ENCODE peak calls at places on chromosomes 5 and 9, in ten cellular contexts. L is ureter; P is IMR-90; G is hippocampal formation; Q is T-helper 1 cell; O is D721Med; T is EH; Y is stimulated activated CD4-positive, alpha-beta T cell treated with anti-CD3 and anti-CD28 coated beads, TNF-alpha, amount 100 ng/mL, for 48 hours; W is GM20000; X is immature natural killer cell. D is an unnamed sample.

GRCh38 chr5:61322738-61323429 is 9.2 kb upstream of the ZSWIM6 start:
- DNase-seq in G (no peak), T (peak), W (no peak), P (peak), O (no peak), X (no peak), L (no peak), Y (no peak), Q (no peak), D (no peak)

GRCh38 chr9:106111039-106111740 is 416.8 kb downstream of the TMEM38B start:
- DNase-seq in O (no peak), X (no peak), Q (no peak), T (no peak), G (no peak), L (no peak), W (no peak), Y (no peak), P (no peak), D (no peak)

GRCh38 chr9:124574534-124574933 is 67.3 kb upstream of the NR5A1 start:
- DNase-seq in W (no peak), T (no peak), P (no peak), O (no peak), Q (no peak), G (no peak), Y (no peak), L (no peak), X (no peak), D (no peak)

GRCh38 chr9:81498576-81498975 is 190.8 kb downstream of the TLE1 start:
- DNase-seq in T (no peak), L (no peak), Y (no peak), O (no peak), X (no peak), P (no peak), G (no peak), W (no peak), Q (no peak), D (no peak)

GRCh38 chr5:76163111-76163628 is 80.0 kb downstream of the SV2C start:
- DNase-seq in O (no peak), W (no peak), G (no peak), L (no peak), P (no peak), X (no peak), Y (no peak), Q (no peak), T (no peak), D (no peak)

GRCh38 chr5:115831163-115831768 is 10.1 kb downstream of the ATG12 start:
- DNase-seq in O (no peak), X (peak), G (peak), T (peak), Y (no peak), W (peak), P (peak), Q (peak), L (no peak), D (peak)

GRCh38 chr9:33165263-33166151 is 1.6 kb downstream of the B4GALT1 start:
- DNase-seq in O (no peak), W (peak), Y (peak), T (peak), Q (peak), X (peak), L (peak), G (no peak), P (peak), D (no peak)

GRCh38 chr9:30574355-30575151 is 1809.9 kb upstream of the ACO1 start:
- DNase-seq in G (no peak), L (no peak), Y (no peak), O (no peak), P (no peak), Q (no peak), X (no peak), T (no peak), W (no peak), D (no peak)

GRCh38 chr5:68193481-68194036 is 22.0 kb upstream of the PIK3R1 start:
- DNase-seq in O (no peak), L (no peak), X (no peak), W (no peak), T (no peak), Y (no peak), G (no peak), Q (no peak), P (no peak), D (no peak)

GRCh38 chr9:96129698-96130097 is 172.3 kb downstream of the HSD17B3 start:
- DNase-seq in W (no peak), P (no peak), O (no peak), X (no peak), Y (no peak), L (no peak), G (peak), T (no peak), Q (no peak), D (no peak)

GRCh38 chr5:176725521-176725920 is 78.2 kb downstream of the TSPAN17 start:
- DNase-seq in Y (no peak), Q (no peak), X (no peak), W (no peak), P (no peak), O (no peak), T (no peak), G (no peak), L (no peak), D (no peak)

GRCh38 chr9:132740526-132741309 is 70.5 kb downstream of the GTF3C4 start:
- DNase-seq in W (no peak), T (no peak), Q (no peak), L (no peak), G (no peak), Y (no peak), X (no peak), O (no peak), P (no peak), D (no peak)

GRCh38 chr9:31089822-31090221 is 1294.6 kb upstream of the ACO1 start:
- DNase-seq in P (peak), Y (no peak), L (no peak), G (no peak), W (no peak), O (no peak), Q (no peak), X (no peak), T (no peak), D (no peak)

GRCh38 chr9:81626511-81626910 is 62.8 kb downstream of the TLE1 start:
- DNase-seq in G (no peak), T (peak), P (peak), Y (no peak), L (no peak), Q (no peak), X (no peak), O (no peak), W (no peak), D (no peak)

GRCh38 chr9:124479371-124479770 is 27.8 kb downstream of the NR5A1 start:
- DNase-seq in P (no peak), X (no peak), Q (no peak), T (no peak), G (no peak), Y (no peak), W (no peak), L (no peak), O (no peak), D (no peak)

GRCh38 chr9:135680091-135680490 is 17.0 kb downstream of the LCN9 start:
- DNase-seq in O (no peak), G (no peak), P (no peak), T (no peak), W (no peak), Y (no peak), X (no peak), L (no peak), Q (no peak), D (no peak)

GRCh38 chr5:142290574-142291299 is 34.1 kb downstream of the SPRY4 start:
- DNase-seq in T (peak), X (no peak), L (no peak), W (no peak), G (no peak), Q (no peak), O (peak), P (peak), Y (no peak), D (no peak)

GRCh38 chr9:68895741-68896478 is 118.0 kb downstream of the PRKACG start:
- DNase-seq in Q (peak), X (no peak), P (no peak), Y (no peak), G (no peak), W (peak), O (no peak), L (no peak), T (no peak), D (no peak)

GRCh38 chr9:715310-715709 is 126.2 kb upstream of the DMRT1 start:
- DNase-seq in X (no peak), O (no peak), Q (no peak), W (no peak), Y (no peak), T (peak), G (no peak), L (no peak), P (no peak), D (no peak)

GRCh38 chr5:84403773-84404172 is 19.1 kb upstream of the EDIL3 start:
- DNase-seq in P (peak), L (no peak), O (no peak), T (no peak), X (no peak), Q (no peak), Y (no peak), W (no peak), G (no peak), D (no peak)

GRCh38 chr5:150067405-150067960 is 18.9 kb downstream of the CSF1R start:
- DNase-seq in Q (no peak), W (no peak), O (no peak), T (no peak), X (no peak), P (no peak), Y (no peak), G (no peak), L (no peak), D (no peak)

GRCh38 chr5:121949885-121950284 is 11.9 kb upstream of the SRFBP1 start:
- DNase-seq in L (no peak), O (no peak), Q (peak), Y (no peak), P (peak), T (peak), W (peak), G (peak), X (no peak), D (no peak)

GRCh38 chr5:90898330-90899013 is 339.9 kb downstream of the ADGRV1 start:
- DNase-seq in L (no peak), G (no peak), T (no peak), W (no peak), O (no peak), P (peak), X (no peak), Q (no peak), Y (no peak), D (no peak)

GRCh38 chr9:130172858-130173461 is 756 bp downstream of the NCS1 start:
- DNase-seq in X (peak), W (no peak), L (no peak), O (no peak), Q (no peak), T (peak), Y (peak), P (no peak), G (no peak), D (peak)

GRCh38 chr5:36795366-36795765 is 81.2 kb upstream of the NIPBL start:
- DNase-seq in Q (no peak), Y (no peak), T (no peak), X (no peak), W (no peak), G (no peak), P (no peak), O (no peak), L (no peak), D (no peak)

GRCh38 chr5:156879665-156880285 is 29.7 kb downstream of the PPP1R2B start:
- DNase-seq in W (no peak), G (no peak), X (no peak), Y (no peak), L (no peak), O (peak), T (no peak), Q (no peak), P (no peak), D (no peak)

GRCh38 chr5:179255527-179256228 is 89.6 kb downstream of the ADAMTS2 start:
- DNase-seq in W (no peak), L (peak), Y (no peak), O (no peak), P (no peak), G (no peak), T (no peak), X (no peak), Q (no peak), D (no peak)

GRCh38 chr5:43316421-43316820 is 3.2 kb upstream of the HMGCS1 start:
- DNase-seq in L (no peak), P (no peak), T (no peak), X (no peak), Y (no peak), O (no peak), W (no peak), Q (no peak), G (no peak), D (no peak)

GRCh38 chr9:22469928-22470544 is 23.4 kb downstream of the DMRTA1 start:
- DNase-seq in O (no peak), X (no peak), G (no peak), T (peak), Y (no peak), Q (peak), W (no peak), P (peak), L (no peak), D (no peak)

GRCh38 chr5:97854871-97855762 is 672.1 kb upstream of the RIOK2 start:
- DNase-seq in L (no peak), O (no peak), P (peak), G (no peak), X (no peak), Y (no peak), Q (no peak), T (peak), W (no peak), D (no peak)

GRCh38 chr9:31243386-31243785 is 1141.1 kb upstream of the ACO1 start:
- DNase-seq in P (no peak), W (no peak), Q (no peak), X (no peak), O (no peak), Y (no peak), G (no peak), T (no peak), L (no peak), D (no peak)

GRCh38 chr5:169970911-169971436 is 9.3 kb downstream of the INSYN2B start:
- DNase-seq in T (peak), G (no peak), Y (no peak), Q (no peak), L (peak), O (no peak), W (no peak), X (no peak), P (peak), D (no peak)

GRCh38 chr5:81006955-81007636 is 46.9 kb downstream of the RASGRF2 start:
- DNase-seq in G (no peak), Y (peak), X (peak), P (no peak), T (no peak), Q (peak), L (no peak), W (no peak), O (no peak), D (peak)

GRCh38 chr9:91795500-91796241 is 154.4 kb downstream of the ROR2 start:
- DNase-seq in W (no peak), Y (no peak), G (no peak), O (no peak), T (no peak), P (peak), X (no peak), Q (no peak), L (no peak), D (no peak)

GRCh38 chr5:138032028-138032571 is 779 bp downstream of the FAM13B start:
- DNase-seq in L (peak), Y (no peak), W (peak), T (peak), Q (peak), O (peak), G (no peak), X (peak), P (peak), D (peak)

GRCh38 chr5:16578474-16578883 is 38.3 kb downstream of the RETREG1 start:
- DNase-seq in Y (no peak), P (no peak), T (no peak), Q (no peak), O (no peak), W (no peak), L (no peak), X (no peak), G (peak), D (no peak)

GRCh38 chr9:129868571-129869486 is 33.6 kb downstream of the USP20 start:
- DNase-seq in G (no peak), X (peak), L (no peak), W (no peak), O (no peak), Q (peak), P (no peak), Y (peak), T (no peak), D (peak)